ENCODE peak calls at places on chromosomes 12 and 14, in seven cellular contexts. One of them, this sample, is unnamed. For H3K4me1, the result is how much of the 10 kb centered on the place peaks cover.

GRCh38 chr12:88693837-88694445 is 113.7 kb upstream of the KITLG start:
- DNase-seq in GM23338: no peak
- DNase-seq in sigmoid colon: no peak
- DNase-seq in endothelial cell of umbilical vein: no peak
- DNase-seq in transverse colon: no peak
- DNase-seq in suprapubic skin: no peak
- DNase-seq in esophagus muscularis mucosa: no peak
- DNase-seq in this sample: no peak

GRCh38 chr12:125169870-125170269 is 104.6 kb downstream of the AACS start:
- DNase-seq in GM23338: no peak
- DNase-seq in sigmoid colon: no peak
- DNase-seq in endothelial cell of umbilical vein: no peak
- DNase-seq in transverse colon: no peak
- DNase-seq in suprapubic skin: no peak
- DNase-seq in esophagus muscularis mucosa: no peak
- DNase-seq in this sample: no peak

GRCh38 chr12:67469666-67470065 is 178.9 kb upstream of the DYRK2 start:
- DNase-seq in GM23338: peak
- DNase-seq in sigmoid colon: peak
- DNase-seq in endothelial cell of umbilical vein: no peak
- DNase-seq in transverse colon: no peak
- DNase-seq in suprapubic skin: no peak
- DNase-seq in esophagus muscularis mucosa: no peak
- DNase-seq in this sample: no peak

GRCh38 chr14:51490205-51490604 is 161.5 kb upstream of the FRMD6 start:
- DNase-seq in GM23338: no peak
- DNase-seq in sigmoid colon: no peak
- DNase-seq in endothelial cell of umbilical vein: no peak
- DNase-seq in transverse colon: no peak
- DNase-seq in suprapubic skin: no peak
- DNase-seq in esophagus muscularis mucosa: no peak
- DNase-seq in this sample: no peak

GRCh38 chr14:80982711-80983110 is 27.3 kb downstream of the TSHR start:
- DNase-seq in GM23338: no peak
- DNase-seq in sigmoid colon: no peak
- DNase-seq in endothelial cell of umbilical vein: no peak
- DNase-seq in transverse colon: no peak
- DNase-seq in suprapubic skin: no peak
- DNase-seq in esophagus muscularis mucosa: no peak
- DNase-seq in this sample: no peak

GRCh38 chr12:28938056-28938455 is 211.0 kb upstream of the FAR2 start:
- DNase-seq in GM23338: no peak
- DNase-seq in sigmoid colon: no peak
- DNase-seq in endothelial cell of umbilical vein: no peak
- DNase-seq in transverse colon: no peak
- DNase-seq in suprapubic skin: no peak
- DNase-seq in esophagus muscularis mucosa: no peak
- DNase-seq in this sample: no peak

GRCh38 chr12:41743835-41744234 is 400.8 kb downstream of the GXYLT1 start:
- DNase-seq in GM23338: no peak
- DNase-seq in sigmoid colon: no peak
- DNase-seq in endothelial cell of umbilical vein: no peak
- DNase-seq in transverse colon: no peak
- DNase-seq in suprapubic skin: no peak
- DNase-seq in esophagus muscularis mucosa: no peak
- DNase-seq in this sample: no peak

GRCh38 chr14:70188608-70189540 is at the start of gene SLC8A3:
- DNase-seq in GM23338: peak
- DNase-seq in sigmoid colon: no peak
- DNase-seq in endothelial cell of umbilical vein: peak
- DNase-seq in transverse colon: no peak
- DNase-seq in suprapubic skin: no peak
- DNase-seq in esophagus muscularis mucosa: peak
- DNase-seq in this sample: peak

GRCh38 chr12:27919671-27920235 is 52.8 kb downstream of the PTHLH start:
- DNase-seq in GM23338: no peak
- DNase-seq in sigmoid colon: no peak
- DNase-seq in endothelial cell of umbilical vein: no peak
- DNase-seq in transverse colon: no peak
- DNase-seq in suprapubic skin: no peak
- DNase-seq in esophagus muscularis mucosa: peak
- DNase-seq in this sample: no peak

GRCh38 chr14:97107760-97108159 is 310.6 kb downstream of the VRK1 start:
- DNase-seq in GM23338: no peak
- DNase-seq in sigmoid colon: no peak
- DNase-seq in endothelial cell of umbilical vein: no peak
- DNase-seq in transverse colon: no peak
- DNase-seq in suprapubic skin: no peak
- DNase-seq in esophagus muscularis mucosa: no peak
- DNase-seq in this sample: no peak

GRCh38 chr12:54463484-54463883 is 9.9 kb downstream of the GTSF1 start:
- DNase-seq in GM23338: no peak
- DNase-seq in sigmoid colon: no peak
- DNase-seq in endothelial cell of umbilical vein: no peak
- DNase-seq in transverse colon: no peak
- DNase-seq in suprapubic skin: no peak
- DNase-seq in esophagus muscularis mucosa: no peak
- DNase-seq in this sample: no peak
- TF ChIP-seq POLR2AphosphoS5 in GM23338: no peak
- TF ChIP-seq POLR2AphosphoS5 in sigmoid colon: no peak
- TF ChIP-seq POLR2AphosphoS5 in endothelial cell of umbilical vein: no peak
- TF ChIP-seq POLR2AphosphoS5 in transverse colon: no peak
- TF ChIP-seq POLR2AphosphoS5 in suprapubic skin: no peak
- TF ChIP-seq POLR2AphosphoS5 in esophagus muscularis mucosa: no peak
- TF ChIP-seq POLR2AphosphoS5 in this sample: no peak

GRCh38 chr12:6703631-6704030 is 3.0 kb upstream of the PIANP start:
- DNase-seq in GM23338: peak
- DNase-seq in sigmoid colon: no peak
- DNase-seq in endothelial cell of umbilical vein: no peak
- DNase-seq in transverse colon: no peak
- DNase-seq in suprapubic skin: no peak
- DNase-seq in esophagus muscularis mucosa: no peak
- DNase-seq in this sample: peak
- TF ChIP-seq CTCF in GM23338: peak
- TF ChIP-seq CTCF in sigmoid colon: no peak
- TF ChIP-seq CTCF in endothelial cell of umbilical vein: no peak
- TF ChIP-seq CTCF in transverse colon: no peak
- TF ChIP-seq CTCF in suprapubic skin: no peak
- TF ChIP-seq CTCF in esophagus muscularis mucosa: no peak
- TF ChIP-seq CTCF in this sample: no peak

GRCh38 chr12:108578264-108578663 is 15.9 kb downstream of the ISCU start:
- DNase-seq in GM23338: no peak
- DNase-seq in sigmoid colon: no peak
- DNase-seq in endothelial cell of umbilical vein: no peak
- DNase-seq in transverse colon: no peak
- DNase-seq in suprapubic skin: no peak
- DNase-seq in esophagus muscularis mucosa: no peak
- DNase-seq in this sample: no peak

GRCh38 chr12:108577458-108577857 is 15.1 kb downstream of the ISCU start:
- DNase-seq in GM23338: no peak
- DNase-seq in sigmoid colon: no peak
- DNase-seq in endothelial cell of umbilical vein: no peak
- DNase-seq in transverse colon: no peak
- DNase-seq in suprapubic skin: no peak
- DNase-seq in esophagus muscularis mucosa: no peak
- DNase-seq in this sample: no peak

GRCh38 chr12:108573310-108573709 is 10.9 kb downstream of the ISCU start:
- DNase-seq in GM23338: no peak
- DNase-seq in sigmoid colon: no peak
- DNase-seq in endothelial cell of umbilical vein: no peak
- DNase-seq in transverse colon: no peak
- DNase-seq in suprapubic skin: no peak
- DNase-seq in esophagus muscularis mucosa: no peak
- DNase-seq in this sample: no peak

GRCh38 chr12:108576660-108577234 is 14.4 kb downstream of the ISCU start:
- DNase-seq in GM23338: no peak
- DNase-seq in sigmoid colon: no peak
- DNase-seq in endothelial cell of umbilical vein: no peak
- DNase-seq in transverse colon: peak
- DNase-seq in suprapubic skin: peak
- DNase-seq in esophagus muscularis mucosa: no peak
- DNase-seq in this sample: no peak

GRCh38 chr12:108575199-108575912 is 13.0 kb downstream of the ISCU start:
- DNase-seq in GM23338: no peak
- DNase-seq in sigmoid colon: peak
- DNase-seq in endothelial cell of umbilical vein: no peak
- DNase-seq in transverse colon: peak
- DNase-seq in suprapubic skin: peak
- DNase-seq in esophagus muscularis mucosa: no peak
- DNase-seq in this sample: no peak
- H3K4me1 ChIP-seq in GM23338: under half
- H3K4me1 ChIP-seq in sigmoid colon: under half
- H3K4me1 ChIP-seq in endothelial cell of umbilical vein: under half
- H3K4me1 ChIP-seq in transverse colon: under half
- H3K4me1 ChIP-seq in suprapubic skin: under half
- H3K4me1 ChIP-seq in esophagus muscularis mucosa: under half
- H3K4me1 ChIP-seq in this sample: under half

GRCh38 chr14:68627050-68627867 is 165.6 kb downstream of the ZFP36L1 start:
- DNase-seq in GM23338: no peak
- DNase-seq in sigmoid colon: no peak
- DNase-seq in endothelial cell of umbilical vein: no peak
- DNase-seq in transverse colon: no peak
- DNase-seq in suprapubic skin: no peak
- DNase-seq in esophagus muscularis mucosa: peak
- DNase-seq in this sample: no peak
- TF ChIP-seq POLR2AphosphoS5 in GM23338: no peak
- TF ChIP-seq POLR2AphosphoS5 in sigmoid colon: no peak
- TF ChIP-seq POLR2AphosphoS5 in endothelial cell of umbilical vein: no peak
- TF ChIP-seq POLR2AphosphoS5 in transverse colon: no peak
- TF ChIP-seq POLR2AphosphoS5 in suprapubic skin: no peak
- TF ChIP-seq POLR2AphosphoS5 in esophagus muscularis mucosa: no peak
- TF ChIP-seq POLR2AphosphoS5 in this sample: no peak

This sample was measured in spleen.